ENCODE peak calls at places on chromosomes 7 and 10, in nine cellular contexts. G is brain microvascular endothelial cell; J is RPMI8226; F is naive thymus-derived CD8-positive, alpha-beta T cell; Z is tibial artery; I is T follicular helper cell; T is mesothelial cell of epicardium; E is CD8-positive, alpha-beta memory T cell; C is GF-D8. K is an unnamed sample.

GRCh38 chr10:69961168-69961863 is 91.3 kb upstream of the MACROH2A2 start:
- DNase-seq in G (peak), J (peak), F (no peak), Z (no peak), I (no peak), T (peak), E (no peak), C (no peak), K (peak)

GRCh38 chr7:128347573-128348147 is 4.0 kb upstream of the RBM28 start:
- DNase-seq in G (peak), J (peak), F (no peak), Z (no peak), I (peak), T (no peak), E (no peak), C (no peak), K (peak)

GRCh38 chr10:26359670-26360069 is 78.5 kb upstream of the APBB1IP start:
- DNase-seq in G (no peak), J (no peak), F (no peak), Z (no peak), I (no peak), T (no peak), E (no peak), C (no peak), K (peak)

GRCh38 chr7:30032310-30033125 is 4.3 kb downstream of the PLEKHA8 start:
- DNase-seq in G (no peak), J (peak), F (no peak), Z (no peak), I (no peak), T (no peak), E (no peak), C (no peak), K (peak)

GRCh38 chr10:68105820-68106219 is 3.5 kb upstream of the MYPN start:
- DNase-seq in G (peak), J (no peak), F (no peak), Z (no peak), I (no peak), T (no peak), E (no peak), C (no peak), K (peak)

GRCh38 chr10:4916086-4916716 is 47.0 kb upstream of the AKR1C1 start:
- DNase-seq in G (no peak), J (no peak), F (no peak), Z (no peak), I (no peak), T (no peak), E (no peak), C (no peak), K (no peak)

GRCh38 chr10:132868995-132869394 is 73.4 kb downstream of the CFAP46 start:
- DNase-seq in G (no peak), J (no peak), F (no peak), Z (peak), I (no peak), T (no peak), E (no peak), C (no peak), K (no peak)

GRCh38 chr7:38932509-38933168 is 23.6 kb upstream of the VPS41 start:
- DNase-seq in G (peak), J (peak), F (no peak), Z (peak), I (peak), T (peak), E (peak), C (no peak), K (peak)

GRCh38 chr10:93719901-93720300 is 17.5 kb upstream of the FRA10AC1 start:
- DNase-seq in G (no peak), J (no peak), F (no peak), Z (no peak), I (no peak), T (no peak), E (no peak), C (no peak), K (no peak)

GRCh38 chr10:78510566-78511323 is 477.1 kb downstream of the RPS24 start:
- DNase-seq in G (no peak), J (no peak), F (no peak), Z (no peak), I (no peak), T (no peak), E (no peak), C (no peak), K (no peak)

GRCh38 chr7:91183408-91183807 is 80.8 kb upstream of the FZD1 start:
- DNase-seq in G (no peak), J (no peak), F (no peak), Z (no peak), I (no peak), T (no peak), E (no peak), C (no peak), K (no peak)

GRCh38 chr7:41880107-41880506 is 177.2 kb upstream of the INHBA start:
- DNase-seq in G (peak), J (no peak), F (no peak), Z (no peak), I (no peak), T (no peak), E (no peak), C (no peak), K (peak)

GRCh38 chr7:134755422-134756022 is 23.9 kb upstream of the CALD1 start:
- DNase-seq in G (peak), J (no peak), F (peak), Z (no peak), I (peak), T (no peak), E (no peak), C (no peak), K (peak)

GRCh38 chr7:48837266-48837665 is 87.1 kb upstream of the CDC14C start:
- DNase-seq in G (no peak), J (no peak), F (no peak), Z (no peak), I (no peak), T (no peak), E (no peak), C (no peak), K (no peak)

GRCh38 chr7:150432915-150433892 is 17.2 kb upstream of the GIMAP8 start:
- DNase-seq in G (no peak), J (peak), F (no peak), Z (peak), I (no peak), T (no peak), E (no peak), C (peak), K (no peak)

GRCh38 chr7:133253522-133253882 is 624 bp downstream of the EXOC4 start:
- DNase-seq in G (no peak), J (peak), F (no peak), Z (no peak), I (no peak), T (no peak), E (no peak), C (no peak), K (peak)

K was measured in M059J.